ENCODE peak calls at places on chromosomes 11 and 22, in nine cellular contexts. I is OCI-LY7; Z is bronchial epithelial cell; B is SK-N-SH; H is lung; Y is upper lobe of right lung; Q is A549; W is AG10803; U is CD8-positive, alpha-beta T cell. N is an unnamed sample.
A peak's percentile ranks its signal among the peaks of the same experiment; 100 is the strongest.

GRCh38 chr22:28268176-28268575 is 349.1 kb upstream of the PITPNB start:
- DNase-seq in I (no peak), Z (no peak), B (no peak), H (no peak), Y (no peak), Q (no peak), W (no peak), U (no peak), N (no peak)

GRCh38 chr11:66015094-66015881 is 3.5 kb downstream of the CST6 start:
- DNase-seq in I (no peak), Z (peak; percentile 7), B (no peak), H (no peak), Y (no peak), Q (no peak), W (peak; percentile 78), U (no peak), N (no peak)

GRCh38 chr11:119267645-119268044 is 49.3 kb downstream of the MCAM start:
- DNase-seq in I (no peak), Z (no peak), B (no peak), H (no peak), Y (no peak), Q (no peak), W (no peak), U (no peak), N (no peak)

GRCh38 chr11:67449116-67449844 is 3.2 kb downstream of the GPR152 start:
- DNase-seq in I (peak; percentile 77), Z (no peak), B (no peak), H (no peak), Y (no peak), Q (no peak), W (no peak), U (no peak), N (no peak)

GRCh38 chr11:60860943-60861342 is 5.2 kb upstream of the PTGDR2 start:
- DNase-seq in I (no peak), Z (no peak), B (peak; percentile 29), H (no peak), Y (peak; percentile 20), Q (no peak), W (no peak), U (no peak), N (no peak)

GRCh38 chr11:134905966-134906955 is 494.2 kb upstream of the B3GAT1 start:
- DNase-seq in I (no peak), Z (no peak), B (no peak), H (no peak), Y (no peak), Q (no peak), W (no peak), U (no peak), N (no peak)

GRCh38 chr11:80727315-80727714 is 1286.5 kb upstream of the TENM4 start:
- DNase-seq in I (no peak), Z (peak; percentile 35), B (no peak), H (no peak), Y (no peak), Q (no peak), W (no peak), U (no peak), N (no peak)

GRCh38 chr11:10204021-10204420 is 90.0 kb downstream of the SBF2 start:
- DNase-seq in I (peak; percentile 20), Z (no peak), B (no peak), H (no peak), Y (no peak), Q (no peak), W (no peak), U (no peak), N (no peak)

GRCh38 chr22:44894782-44895181 is 115.0 kb downstream of the PHF21B start:
- DNase-seq in I (no peak), Z (no peak), B (no peak), H (no peak), Y (no peak), Q (no peak), W (no peak), U (no peak), N (no peak)

GRCh38 chr11:78809931-78810481 is 235.3 kb upstream of the NARS2 start:
- DNase-seq in I (no peak), Z (no peak), B (peak; percentile 45), H (no peak), Y (no peak), Q (no peak), W (peak; percentile 55), U (no peak), N (no peak)

GRCh38 chr11:116042125-116042524 is 537.9 kb upstream of the CADM1 start:
- DNase-seq in I (no peak), Z (no peak), B (no peak), H (no peak), Y (no peak), Q (no peak), W (no peak), U (no peak), N (no peak)

GRCh38 chr11:114399903-114400221 is 449 bp downstream of the C11orf71 start:
- DNase-seq in I (peak; percentile 60), Z (no peak), B (no peak), H (no peak), Y (peak; percentile 87), Q (no peak), W (no peak), U (no peak), N (peak; percentile 25)

GRCh38 chr11:21133722-21134121 is 464.3 kb downstream of the NELL1 start:
- DNase-seq in I (no peak), Z (no peak), B (no peak), H (no peak), Y (no peak), Q (no peak), W (no peak), U (no peak), N (no peak)

GRCh38 chr11:63999349-64000025 is 13.2 kb downstream of the OTUB1 start:
- DNase-seq in I (no peak), Z (peak; percentile 88), B (peak; percentile 66), H (peak; percentile 42), Y (no peak), Q (peak; percentile 61), W (no peak), U (peak; percentile 67), N (no peak)

GRCh38 chr11:118109231-118109630 is 22.5 kb upstream of the SMIM35 start:
- DNase-seq in I (no peak), Z (peak; percentile 61), B (no peak), H (no peak), Y (peak; percentile 28), Q (no peak), W (peak; percentile 40), U (no peak), N (peak; percentile 46)

GRCh38 chr11:95910638-95911368 is 13.1 kb downstream of the MTMR2 start:
- DNase-seq in I (no peak), Z (no peak), B (no peak), H (no peak), Y (no peak), Q (no peak), W (no peak), U (no peak), N (no peak)

GRCh38 chr11:57800444-57801184 is 39.0 kb downstream of the CTNND1 start:
- DNase-seq in I (peak; percentile 74), Z (peak; percentile 98), B (peak; percentile 77), H (no peak), Y (no peak), Q (peak; percentile 95), W (peak; percentile 76), U (peak; percentile 17), N (peak; percentile 45)

GRCh38 chr22:26395926-26396325 is 33.1 kb upstream of the ASPHD2 start:
- DNase-seq in I (no peak), Z (no peak), B (no peak), H (no peak), Y (no peak), Q (no peak), W (no peak), U (no peak), N (no peak)

GRCh38 chr11:121889931-121890330 is 226.1 kb downstream of the BLID start:
- DNase-seq in I (no peak), Z (peak; percentile 68), B (no peak), H (no peak), Y (no peak), Q (no peak), W (peak; percentile 78), U (no peak), N (no peak)
- H3K4me3 ChIP-seq in I (no peak overlapping the region), Z (no peak overlapping the region), B (no peak overlapping the region), H (no peak overlapping the region), Y (no peak overlapping the region), Q (no peak overlapping the region), W (no peak overlapping the region), U (no peak overlapping the region), N (no peak overlapping the region)

GRCh38 chr11:102451693-102452460 is 688 bp downstream of the TMEM123 start:
- DNase-seq in I (peak; percentile 94), Z (peak; percentile 52), B (peak; percentile 80), H (peak; percentile 58), Y (peak; percentile 85), Q (peak; percentile 57), W (peak; percentile 38), U (peak; percentile 78), N (peak; percentile 64)
- TF ChIP-seq CTCF in I (peak; percentile 71), Z (peak; percentile 29), B (peak; percentile 33), H (no peak), Y (peak; percentile 20), Q (no peak), W (peak; percentile 15), U (peak; percentile 12), N (peak; percentile 13)

DNA sequence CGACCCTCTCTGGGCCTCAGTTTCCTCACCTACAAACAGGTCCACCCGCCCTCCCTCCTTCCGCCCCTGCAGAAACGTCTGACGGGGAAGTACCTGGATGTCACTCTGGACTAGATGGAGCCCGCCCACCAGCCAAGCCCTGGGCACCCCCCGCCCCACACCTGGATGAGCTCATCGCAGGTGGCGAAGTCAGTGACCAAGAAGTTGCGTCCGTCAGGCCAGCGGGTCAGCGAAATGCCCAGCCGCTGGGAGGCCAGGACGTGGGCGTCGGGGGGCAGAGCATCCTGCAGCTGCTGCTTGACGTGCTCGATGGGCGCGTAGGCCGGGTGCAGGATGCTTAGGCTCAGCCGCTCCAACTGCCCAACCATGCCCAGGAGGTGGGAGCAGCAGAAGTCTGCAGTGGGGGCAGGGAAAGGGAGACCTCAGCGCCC is 897 bp downstream of the PNPLA5 start:
- DNase-seq in I (no peak), Z (no peak), B (no peak), H (no peak), Y (peak; percentile 53), Q (no peak), W (no peak), U (no peak), N (no peak)
- H3K4me3 ChIP-seq in I (no peak overlapping the region), Z (no peak overlapping the region), B (no peak overlapping the region), H (no peak overlapping the region), Y (no peak overlapping the region), Q (no peak overlapping the region), W (no peak overlapping the region), U (no peak overlapping the region), N (no peak overlapping the region)

DNA sequence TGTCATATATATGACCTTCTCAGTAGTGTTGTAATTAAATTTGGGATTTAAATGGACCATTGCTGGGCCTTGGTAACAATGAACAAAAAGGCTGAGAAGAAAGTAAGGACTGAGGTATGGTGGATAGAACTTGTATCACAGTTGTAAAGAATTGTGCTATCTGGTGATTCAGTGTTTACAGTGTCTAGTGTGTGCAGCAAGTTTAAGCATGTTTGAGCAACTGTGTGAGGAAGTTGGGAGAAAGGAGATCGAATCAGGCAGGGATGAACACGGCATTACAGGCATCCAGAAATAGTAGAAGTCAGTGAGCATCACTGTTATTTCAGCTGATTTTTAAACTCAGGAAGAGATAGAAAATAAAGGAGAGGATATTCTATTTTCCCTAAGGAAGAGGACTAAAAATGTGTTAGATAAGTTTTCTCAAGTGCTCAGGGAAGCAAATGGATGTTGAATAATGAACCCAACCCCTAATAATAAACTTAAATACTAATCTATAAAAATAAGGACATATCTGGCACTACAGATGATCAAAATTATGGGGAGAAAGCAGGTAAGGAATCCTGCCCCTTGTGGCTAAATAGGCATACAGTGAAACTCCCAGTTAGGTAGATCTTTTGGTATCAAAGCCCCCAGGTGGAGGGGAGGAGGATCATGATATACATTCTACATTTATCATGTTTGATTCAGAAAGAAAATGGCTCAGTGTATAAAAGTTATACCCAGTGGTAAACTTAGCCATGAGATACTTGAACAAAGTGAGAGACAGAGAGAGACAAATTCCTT is 361.0 kb upstream of the ANO3 start:
- DNase-seq in I (peak; percentile 41), Z (peak; percentile 93), B (no peak), H (no peak), Y (no peak), Q (peak; percentile 1), W (no peak), U (no peak), N (no peak)
- TF ChIP-seq CTCF in I (peak; percentile 82), Z (peak; percentile 14), B (peak; percentile 47), H (no peak), Y (no peak), Q (peak; percentile 11), W (peak; percentile 27), U (no peak), N (peak; percentile 71)

N was measured in epithelial cell of proximal tubule.